ENCODE peak calls at places on chromosomes 5 and 9, in six cellular contexts. O is H1, G is IMR-90, X is neuronal stem cell, P is mesenchymal stem cell, K is H9. D is an unnamed sample.

GRCh38 chr9:120698766-120699165 is 15.5 kb downstream of the MEGF9 start:
- DNase-seq in O (no peak), G (no peak), X (no peak), P (no peak), K (no peak), D (no peak)

GRCh38 chr5:173293817-173294672 is 34.2 kb downstream of the STC2 start:
- DNase-seq in O (no peak), G (peak; percentile 80), X (peak; percentile 90), P (peak; percentile 84), K (peak; percentile 84), D (peak; percentile 88)

GRCh38 chr5:81779935-81780266 is 29.0 kb upstream of the SSBP2 start:
- DNase-seq in O (no peak), G (no peak), X (no peak), P (no peak), K (no peak), D (no peak)

GRCh38 chr5:6584727-6585126 is 48.1 kb downstream of the NSUN2 start:
- DNase-seq in O (no peak), G (no peak), X (no peak), P (no peak), K (no peak), D (no peak)

GRCh38 chr9:83166369-83166768 is 103.4 kb upstream of the RASEF start:
- DNase-seq in O (no peak), G (no peak), X (no peak), P (no peak), K (no peak), D (no peak)

GRCh38 chr5:178279723-178280438 is 47.3 kb upstream of the PHYKPL start:
- DNase-seq in O (peak; percentile 36), G (peak; percentile 59), X (peak; percentile 81), P (peak; percentile 54), K (peak; percentile 90), D (peak; percentile 74)

GRCh38 chr5:67015577-67016290 is 180.9 kb downstream of the CD180 start:
- DNase-seq in O (no peak), G (peak; percentile 86), X (no peak), P (peak; percentile 48), K (no peak), D (peak; percentile 38)

GRCh38 chr9:134618823-134619454 is 22.7 kb upstream of the COL5A1 start:
- DNase-seq in O (no peak), G (no peak), X (no peak), P (no peak), K (peak; percentile 18), D (no peak)

GRCh38 chr5:82365744-82366228 is 87.6 kb upstream of the RPS23 start:
- DNase-seq in O (no peak), G (peak; percentile 80), X (no peak), P (peak; percentile 74), K (no peak), D (no peak)

GRCh38 chr5:180618830-180619562 is 27.7 kb upstream of the SCGB3A1 start:
- DNase-seq in O (peak; percentile 15), G (peak; percentile 47), X (peak; percentile 62), P (peak; percentile 48), K (peak; percentile 76), D (peak; percentile 81)

GRCh38 chr5:92332039-92332438 is 948.9 kb upstream of the ARRDC3 start:
- DNase-seq in O (no peak), G (peak; percentile 55), X (no peak), P (peak; percentile 61), K (no peak), D (no peak)

GRCh38 chr5:57450991-57451876 is 31.4 kb downstream of the ACTBL2 start:
- DNase-seq in O (no peak), G (peak; percentile 73), X (no peak), P (no peak), K (no peak), D (no peak)

GRCh38 chr9:101508203-101508602 is 25.4 kb upstream of the RNF20 start:
- DNase-seq in O (no peak), G (peak; percentile 51), X (no peak), P (no peak), K (no peak), D (no peak)

GRCh38 chr5:58236498-58236897 is 223.4 kb downstream of the PLK2 start:
- DNase-seq in O (no peak), G (no peak), X (no peak), P (no peak), K (no peak), D (no peak)

GRCh38 chr9:78807286-78807685 is 510.4 kb downstream of the PSAT1 start:
- DNase-seq in O (no peak), G (no peak), X (no peak), P (no peak), K (no peak), D (no peak)

GRCh38 chr9:96121162-96121561 is 180.8 kb downstream of the HSD17B3 start:
- DNase-seq in O (no peak), G (no peak), X (no peak), P (no peak), K (no peak), D (no peak)

GRCh38 chr9:76161546-76161945 is 232.7 kb downstream of the RFK start:
- DNase-seq in O (no peak), G (peak; percentile 95), X (no peak), P (peak; percentile 88), K (no peak), D (peak; percentile 68)

GRCh38 chr9:121772600-121773285 is 121.3 kb downstream of the DAB2IP start:
- DNase-seq in O (no peak), G (no peak), X (no peak), P (no peak), K (no peak), D (no peak)

GRCh38 chr5:158884827-158885512 is 214.7 kb downstream of the EBF1 start:
- DNase-seq in O (no peak), G (no peak), X (no peak), P (no peak), K (no peak), D (no peak)

GRCh38 chr5:41368158-41368557 is 142.2 kb downstream of the PLCXD3 start:
- DNase-seq in O (no peak), G (peak; percentile 16), X (no peak), P (no peak), K (no peak), D (no peak)

GRCh38 chr9:126533911-126534300 is 79.8 kb upstream of the LMX1B start:
- DNase-seq in O (no peak), G (no peak), X (no peak), P (no peak), K (no peak), D (peak; percentile 31)

GRCh38 chr5:176519810-176520720 is 17.1 kb downstream of the RNF44 start:
- DNase-seq in O (no peak), G (no peak), X (no peak), P (no peak), K (no peak), D (no peak)

GRCh38 chr5:140488914-140489313 is 58.5 kb upstream of the EIF4EBP3 start:
- DNase-seq in O (no peak), G (no peak), X (no peak), P (no peak), K (no peak), D (peak; percentile 6)

GRCh38 chr5:123538670-123539459 is 26.9 kb downstream of the CSNK1G3 start:
- DNase-seq in O (no peak), G (no peak), X (no peak), P (peak; percentile 33), K (no peak), D (peak; percentile 89)

GRCh38 chr5:122694884-122695283 is 80.0 kb upstream of the SNX2 start:
- DNase-seq in O (no peak), G (no peak), X (no peak), P (no peak), K (no peak), D (no peak)

GRCh38 chr9:138046641-138047301 is 169.2 kb downstream of the CACNA1B start:
- DNase-seq in O (no peak), G (no peak), X (no peak), P (no peak), K (no peak), D (no peak)

GRCh38 chr9:77016111-77016525 is 3.3 kb upstream of the FOXB2 start:
- DNase-seq in O (no peak), G (no peak), X (peak; percentile 41), P (no peak), K (peak; percentile 66), D (peak; percentile 51)

DNA sequence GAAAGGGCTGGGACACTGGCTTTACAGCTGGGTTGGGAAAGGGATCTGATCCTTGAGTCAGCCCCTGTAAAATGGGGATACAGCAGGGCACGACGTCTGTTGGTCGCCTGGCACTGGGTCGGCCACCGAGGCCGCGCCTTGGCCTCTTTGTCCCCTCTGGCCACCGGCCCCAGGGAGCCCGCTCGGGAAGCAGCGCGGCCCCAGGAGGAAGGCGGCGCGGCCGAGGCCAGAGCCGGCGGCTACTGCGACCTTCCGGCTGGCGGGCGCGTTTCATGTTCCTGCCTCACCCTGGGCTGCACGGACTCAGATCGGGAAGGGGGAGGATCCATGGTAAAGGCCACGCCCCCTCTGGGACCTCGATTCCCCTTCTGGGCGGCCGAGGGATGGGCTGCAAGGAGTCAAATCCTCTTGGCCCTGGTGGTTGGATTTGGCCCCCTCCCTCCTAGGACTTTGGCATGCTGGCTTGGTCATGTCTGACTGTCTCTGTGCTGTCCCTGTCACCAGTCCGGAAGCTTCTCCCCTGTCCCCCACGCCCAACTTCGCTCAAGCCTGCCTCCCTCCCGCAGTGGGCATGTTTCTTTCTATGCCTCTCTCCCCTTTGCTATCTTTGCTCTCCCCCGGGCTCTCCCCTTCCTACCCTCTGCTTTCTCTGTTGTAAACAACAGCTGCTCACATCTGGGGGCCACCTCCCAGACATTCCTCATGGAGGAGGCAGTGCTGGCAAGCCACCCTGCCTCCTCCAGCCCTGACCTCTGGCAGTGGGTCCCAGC is 25.8 kb downstream of the FPGS start:
- DNase-seq in O (peak; percentile 70), G (peak; percentile 51), X (peak; percentile 78), P (peak; percentile 87), K (peak; percentile 96), D (peak; percentile 98)
- H3K18ac ChIP-seq in O (peak overlapping the region; percentile 99), G (peak overlapping the region; percentile 50), X (peak overlapping the region; percentile 92), P (peak overlapping the region; percentile 85), K (peak overlapping the region; percentile 56), D (peak overlapping the region; percentile 44)

GRCh38 chr5:134527961-134528424 is 2.5 kb downstream of the JADE2 start:
- DNase-seq in O (no peak), G (no peak), X (no peak), P (no peak), K (no peak), D (no peak)
- H3K4me1 ChIP-seq in O (peaks cover 38% of the 10 kb centered on the region), G (peaks cover 33% of the 10 kb centered on the region), X (peaks cover 24% of the 10 kb centered on the region), P (peaks cover 38% of the 10 kb centered on the region), K (peaks cover 6% of the 10 kb centered on the region), D (peaks cover 28% of the 10 kb centered on the region)

DNA sequence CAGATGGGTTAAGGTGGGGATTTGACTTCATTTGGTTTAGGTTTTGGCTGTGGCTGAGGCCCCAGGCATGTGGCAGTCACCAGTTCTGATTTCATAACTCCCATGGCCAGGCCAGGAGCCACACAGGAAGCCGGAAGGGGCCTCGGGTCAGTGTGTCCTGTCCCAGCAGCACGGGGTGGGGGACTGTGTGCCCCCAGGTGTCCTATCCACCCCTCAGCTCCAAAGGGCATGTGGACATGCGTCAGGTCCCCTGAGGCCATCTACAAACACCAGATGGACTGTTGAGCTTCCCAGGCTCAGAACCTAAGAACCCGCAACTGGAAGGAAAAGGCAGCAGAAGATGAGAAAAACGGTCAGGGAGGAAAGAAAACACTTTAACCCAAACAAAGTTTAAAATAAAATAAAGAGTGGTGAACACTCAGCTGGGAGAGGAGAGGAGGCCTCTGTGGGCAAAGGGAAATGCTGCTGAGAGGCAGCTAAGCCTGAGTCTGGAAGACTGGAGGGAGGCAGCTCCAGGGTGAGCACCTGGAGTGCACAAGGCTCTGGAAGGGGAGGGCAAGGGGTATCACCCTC is 260.8 kb downstream of the AUH start:
- DNase-seq in O (no peak), G (peak; percentile 35), X (no peak), P (no peak), K (no peak), D (no peak)
- H3K18ac ChIP-seq in O (no peak overlapping the region), G (peak overlapping the region; percentile 88), X (peak overlapping the region; percentile 15), P (peak overlapping the region; percentile 10), K (no peak overlapping the region), D (no peak overlapping the region)

GRCh38 chr5:76521240-76521758 is 101.9 kb downstream of the F2RL2 start:
- DNase-seq in O (no peak), G (peak; percentile 26), X (no peak), P (no peak), K (no peak), D (no peak)
- H3K4me1 ChIP-seq in O (peaks cover 14% of the 10 kb centered on the region), G (no peaks in the 10 kb centered on the region), X (peaks cover 24% of the 10 kb centered on the region), P (no peaks in the 10 kb centered on the region), K (peaks cover 23% of the 10 kb centered on the region), D (peaks cover 3% of the 10 kb centered on the region)